ENCODE peak calls at places on chromosomes 5 and 9, in four cellular contexts. G, P, L and V are unnamed samples.

GRCh38 chr5:36610629-36611028 is 4.2 kb downstream of the SLC1A3 start:
- DNase-seq in G (peak), L (no peak), P (no peak), V (no peak)

GRCh38 chr5:125835293-125836172 is 587.7 kb upstream of the GRAMD2B start:
- DNase-seq in G (no peak), P (peak), L (no peak), V (no peak)

GRCh38 chr5:73687357-73687756 is 61.4 kb downstream of the ARHGEF28 start:
- DNase-seq in G (no peak), P (no peak), L (no peak), V (no peak)

GRCh38 chr9:131590449-131590848 is 45.1 kb downstream of the PRRT1B start:
- DNase-seq in P (peak), L (no peak), G (no peak), V (no peak)

GRCh38 chr5:131305906-131306305 is 42.1 kb downstream of the CDC42SE2 start:
- DNase-seq in G (no peak), P (no peak), L (no peak), V (peak)

GRCh38 chr5:109643951-109644350 is 45.8 kb upstream of the MAN2A1 start:
- DNase-seq in P (no peak), G (no peak), L (no peak), V (no peak)

GRCh38 chr5:136769900-136770684 is 404.7 kb upstream of the TRPC7 start:
- DNase-seq in P (peak), L (no peak), G (peak), V (peak)

GRCh38 chr9:89444212-89444611 is 53.7 kb downstream of the SEMA4D start:
- DNase-seq in L (no peak), G (no peak), P (no peak), V (no peak)

GRCh38 chr5:107557051-107557658 is 113.6 kb downstream of the EFNA5 start:
- DNase-seq in G (no peak), P (no peak), L (no peak), V (peak)

GRCh38 chr9:114098021-114098659 is 952 bp downstream of the KIF12 start:
- DNase-seq in G (no peak), L (no peak), P (no peak), V (peak)

GRCh38 chr9:109535365-109535764 is 37.3 kb upstream of the PTPN3 start:
- DNase-seq in L (no peak), G (no peak), P (no peak), V (no peak)

GRCh38 chr5:173718469-173718868 is 102.0 kb upstream of the BOD1 start:
- DNase-seq in G (no peak), L (no peak), P (no peak), V (no peak)

GRCh38 chr9:100700689-100701318 is 122.9 kb downstream of the CAVIN4 start:
- DNase-seq in P (no peak), L (no peak), G (no peak), V (peak)

GRCh38 chr5:63128018-63128417 is 549.4 kb downstream of the LRRC70 start:
- DNase-seq in L (no peak), P (no peak), G (no peak), V (no peak)

GRCh38 chr5:76766746-76767145 is 50.8 kb downstream of the F2R start:
- DNase-seq in G (no peak), L (no peak), P (no peak), V (peak)

GRCh38 chr5:35415305-35415704 is 185.0 kb upstream of the PRLR start:
- DNase-seq in L (no peak), G (no peak), P (no peak), V (no peak)

GRCh38 chr5:135364416-135365262 is 34.4 kb downstream of the MACROH2A1 start:
- DNase-seq in G (no peak), L (no peak), P (no peak), V (no peak)

GRCh38 chr5:127353339-127353738 is 62.7 kb downstream of the MEGF10 start:
- DNase-seq in G (no peak), P (no peak), L (no peak), V (no peak)

GRCh38 chr5:13251623-13252367 is 692.7 kb downstream of the DNAH5 start:
- DNase-seq in G (peak), L (no peak), P (no peak), V (peak)

GRCh38 chr9:21964925-21965385 is 29.2 kb downstream of the CDKN2A start:
- DNase-seq in G (no peak), P (no peak), L (no peak), V (peak)

GRCh38 chr5:141806626-141807025 is 71.6 kb downstream of the PCDH1 start:
- DNase-seq in P (no peak), G (no peak), L (no peak), V (no peak)

GRCh38 chr5:78577051-78577807 is 71.3 kb downstream of the LHFPL2 start:
- DNase-seq in P (peak), L (no peak), G (peak), V (no peak)

GRCh38 chr9:72614057-72614456 is 92.6 kb downstream of the TMC1 start:
- DNase-seq in G (no peak), P (no peak), L (no peak), V (no peak)

GRCh38 chr9:135332516-135332915 is 147.1 kb upstream of the PPP1R26 start:
- DNase-seq in G (peak), P (no peak), L (no peak), V (no peak)

GRCh38 chr9:16726718-16727451 is 143.6 kb downstream of the BNC2 start:
- DNase-seq in L (no peak), P (peak), G (peak), V (peak)

GRCh38 chr9:89422151-89422918 is 75.6 kb downstream of the SEMA4D start:
- DNase-seq in L (no peak), P (no peak), G (no peak), V (peak)

GRCh38 chr9:73719660-73720059 is 568.0 kb downstream of the ANXA1 start:
- DNase-seq in L (no peak), P (no peak), G (no peak), V (peak)

GRCh38 chr5:103347729-103348128 is 89.2 kb downstream of the MACIR start:
- DNase-seq in G (no peak), L (no peak), P (no peak), V (no peak)

GRCh38 chr5:15695171-15695676 is 195.2 kb downstream of the FBXL7 start:
- DNase-seq in L (no peak), G (no peak), P (peak), V (no peak)

GRCh38 chr9:129472651-129473102 is 148.2 kb downstream of the C9orf50 start:
- DNase-seq in G (no peak), P (no peak), L (no peak), V (no peak)

GRCh38 chr5:132483661-132484385 is 6.8 kb downstream of the IRF1 start:
- DNase-seq in L (no peak), G (peak), P (no peak), V (no peak)

GRCh38 chr5:56211298-56211865 is 21.7 kb downstream of the ANKRD55 start:
- DNase-seq in P (no peak), G (no peak), L (no peak), V (peak)

GRCh38 chr9:135830496-135830895 is 76.8 kb downstream of the CAMSAP1 start:
- DNase-seq in G (no peak), P (no peak), L (no peak), V (no peak)

GRCh38 chr5:68548959-68549676 is 333.6 kb downstream of the PIK3R1 start:
- DNase-seq in P (peak), L (no peak), G (no peak), V (peak)

GRCh38 chr5:68550031-68550430 is 334.5 kb downstream of the PIK3R1 start:
- DNase-seq in P (no peak), L (no peak), G (no peak), V (no peak)

GRCh38 chr5:68557162-68557936 is 341.8 kb downstream of the PIK3R1 start:
- DNase-seq in L (no peak), G (no peak), P (no peak), V (no peak)

GRCh38 chr5:68555891-68556689 is 340.5 kb downstream of the PIK3R1 start:
- DNase-seq in G (peak), L (no peak), P (no peak), V (no peak)

DNA sequence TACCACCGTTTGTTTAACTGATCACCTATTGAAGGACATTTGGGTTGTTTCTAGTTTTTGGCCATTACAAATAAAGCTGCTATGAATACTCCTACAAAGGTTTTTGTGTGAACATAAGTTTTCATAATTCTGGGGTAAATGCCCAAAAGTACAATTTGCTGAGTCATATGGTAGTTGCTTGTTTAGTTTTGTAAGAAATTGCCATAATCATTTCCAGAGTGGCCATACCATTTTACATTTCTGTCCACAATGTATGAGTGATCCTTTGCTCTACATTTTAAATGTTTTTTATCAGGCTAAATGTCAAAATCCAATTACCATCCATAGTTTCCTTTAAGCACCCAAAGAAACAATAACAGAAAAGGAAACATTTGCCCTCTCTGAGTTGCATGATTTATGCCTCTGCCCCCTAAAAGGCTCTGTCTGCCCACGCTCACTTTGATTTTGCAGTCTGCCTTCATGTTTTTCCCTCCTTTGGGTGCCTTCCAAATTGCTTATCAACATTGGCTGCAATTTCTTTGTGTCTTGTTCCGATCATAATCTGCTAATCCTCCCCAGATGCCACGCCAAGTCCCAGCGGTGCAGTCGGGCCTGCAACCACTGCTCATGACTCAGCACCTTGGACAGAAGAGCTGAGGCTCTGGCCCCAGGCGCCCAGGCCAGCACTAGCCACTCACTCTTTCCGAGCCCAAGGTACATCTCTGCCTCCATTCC is 339.2 kb downstream of the PIK3R1 start:
- DNase-seq in G (peak), L (no peak), P (peak), V (no peak)
- H3K27ac ChIP-seq in G (no peak), L (no peak), P (peak), V (no peak)

DNA sequence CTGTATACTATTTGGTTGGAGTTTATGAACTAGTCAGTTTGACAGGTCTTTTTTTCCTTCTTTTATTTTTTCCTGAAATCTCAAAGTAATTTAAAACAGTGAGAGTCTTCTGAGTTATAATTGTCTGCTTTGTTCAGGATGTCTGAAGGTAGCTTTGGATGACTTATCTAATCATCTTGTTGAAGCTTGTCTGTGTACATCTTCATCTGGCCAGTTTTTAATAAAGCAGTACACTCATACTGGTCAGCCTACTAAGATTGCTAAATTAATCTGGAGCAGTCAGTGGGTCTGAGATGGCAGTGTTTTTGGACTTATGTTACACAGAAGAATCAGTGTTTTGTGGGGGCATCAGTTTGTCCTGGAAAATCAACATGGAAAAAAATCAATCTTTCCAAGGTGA is 482.4 kb downstream of the CDH10 start:
- DNase-seq in G (no peak), P (no peak), L (no peak), V (peak)
- H3K27ac ChIP-seq in G (no peak), P (no peak), L (no peak), V (peak)

GRCh38 chr5:170700503-170700902 is 83.0 kb upstream of the GABRP start:
- DNase-seq in P (no peak), L (no peak), G (no peak), V (no peak)
- H3K27ac ChIP-seq in P (no peak), L (no peak), G (no peak), V (no peak)

GRCh38 chr9:98189412-98189811 is 3.0 kb downstream of the CORO2A start:
- DNase-seq in L (no peak), P (no peak), G (no peak), V (no peak)
- H3K27ac ChIP-seq in L (peak), P (no peak), G (no peak), V (no peak)

GRCh38 chr9:127946728-127947127 is 9.1 kb upstream of the DPM2 start:
- DNase-seq in P (no peak), L (no peak), G (no peak), V (no peak)
- H3K27ac ChIP-seq in P (peak), L (peak), G (no peak), V (no peak)

DNA sequence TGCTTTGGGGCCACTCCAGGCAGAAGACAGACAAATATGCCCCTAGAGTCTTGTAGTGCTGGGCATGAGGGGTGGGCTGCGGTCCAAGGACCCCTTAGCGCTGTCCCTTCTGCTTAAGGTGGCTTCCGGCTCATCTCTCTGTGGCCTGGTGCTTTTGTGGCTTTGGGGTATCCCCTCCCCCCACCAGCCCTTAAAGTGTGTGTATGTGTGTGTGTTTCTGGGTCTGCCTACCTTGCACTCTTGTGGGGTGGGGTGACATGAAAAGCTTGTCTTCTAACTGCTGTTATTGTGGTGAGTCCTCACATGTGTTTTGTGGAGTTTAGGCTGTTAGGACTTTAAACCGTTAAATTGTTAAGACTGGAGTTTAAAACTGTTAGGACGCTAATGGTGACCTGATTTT is 23.6 kb downstream of the MARCHF6 start:
- DNase-seq in P (no peak), L (no peak), G (no peak), V (no peak)
- H3K27ac ChIP-seq in P (no peak), L (no peak), G (no peak), V (no peak)

GRCh38 chr9:70403166-70403565 is 11.3 kb downstream of the KLF9 start:
- DNase-seq in P (peak), L (no peak), G (no peak), V (no peak)
- H3K27ac ChIP-seq in P (peak), L (peak), G (peak), V (no peak)

GRCh38 chr9:2413196-2413840 is 208.3 kb upstream of the VLDLR start:
- DNase-seq in G (no peak), L (no peak), P (no peak), V (no peak)

GRCh38 chr9:2417730-2418129 is 203.9 kb upstream of the VLDLR start:
- DNase-seq in G (no peak), P (no peak), L (no peak), V (no peak)

GRCh38 chr9:2415326-2415725 is 206.3 kb upstream of the VLDLR start:
- DNase-seq in G (no peak), P (no peak), L (no peak), V (no peak)

GRCh38 chr9:2411459-2412215 is 209.9 kb upstream of the VLDLR start:
- DNase-seq in G (no peak), L (no peak), P (no peak), V (no peak)

GRCh38 chr9:2414465-2414864 is 207.1 kb upstream of the VLDLR start:
- DNase-seq in P (no peak), G (no peak), L (no peak), V (no peak)
- H3K27ac ChIP-seq in P (no peak), G (no peak), L (no peak), V (no peak)

DNA sequence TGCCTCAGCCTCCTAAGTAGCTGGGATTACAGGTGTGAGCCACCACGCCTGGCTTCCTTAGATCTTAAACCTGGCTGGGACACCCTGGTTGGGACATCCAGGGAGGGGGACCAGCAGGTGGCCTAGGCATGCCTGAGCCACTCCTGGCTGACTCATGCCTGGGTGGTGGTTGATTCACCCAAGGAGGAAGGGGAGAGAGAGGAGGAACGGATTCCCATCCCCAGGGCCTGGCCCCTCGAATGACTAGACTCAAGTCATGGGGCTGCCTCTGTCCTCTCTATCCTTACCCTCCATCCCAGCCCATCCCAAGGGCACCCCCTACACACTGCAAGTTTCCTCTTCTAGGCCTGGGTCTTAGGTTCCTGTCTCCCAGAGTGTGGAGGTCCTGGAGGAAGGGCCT is 12.7 kb downstream of the EEIG1 start:
- DNase-seq in L (no peak), G (no peak), P (peak), V (peak)
- H3K27ac ChIP-seq in L (peak), G (peak), P (peak), V (peak)